ENCODE peak calls at places on chromosome 1, in nine cellular contexts. I is astrocyte; F is activated naive CD4-positive, alpha-beta T cell treated with Interleukin-2 at 50 U/mL for 16 hours; P is Karpas-422; Q is cardiac muscle cell; E is endothelial cell of umbilical vein; J is ACHN; O is lung microvascular endothelial cell; H is HFFc6. G is an unnamed sample.

GRCh38 chr1:35509558-35509957 is 47.6 kb downstream of the KIAA0319L start:
- DNase-seq in I (no peak), F (no peak), P (peak), Q (no peak), E (no peak), J (no peak), O (no peak), H (no peak), G (no peak)

GRCh38 chr1:15345711-15346355 is 63.9 kb upstream of the EFHD2 start:
- DNase-seq in I (no peak), F (peak), P (peak), Q (no peak), E (no peak), J (no peak), O (no peak), H (no peak), G (peak)

GRCh38 chr1:168520052-168520751 is 23.6 kb downstream of the XCL2 start:
- DNase-seq in I (no peak), F (peak), P (no peak), Q (peak), E (no peak), J (no peak), O (no peak), H (no peak), G (no peak)

GRCh38 chr1:164561461-164561860 is 2.5 kb downstream of the PBX1 start:
- DNase-seq in I (no peak), F (no peak), P (no peak), Q (no peak), E (peak), J (peak), O (no peak), H (no peak), G (no peak)

GRCh38 chr1:36239941-36240637 is 15.8 kb downstream of the THRAP3 start:
- DNase-seq in I (no peak), F (no peak), P (no peak), Q (peak), E (no peak), J (no peak), O (peak), H (no peak), G (no peak)

GRCh38 chr1:200374569-200375312 is 35.1 kb downstream of the ZNF281 start:
- DNase-seq in I (peak), F (no peak), P (peak), Q (no peak), E (no peak), J (no peak), O (no peak), H (no peak), G (no peak)

GRCh38 chr1:170741678-170742077 is 77.7 kb downstream of the PRRX1 start:
- DNase-seq in I (no peak), F (no peak), P (no peak), Q (no peak), E (no peak), J (no peak), O (no peak), H (no peak), G (no peak)

GRCh38 chr1:214584805-214585766 is 17.9 kb upstream of the CENPF start:
- DNase-seq in I (peak), F (no peak), P (peak), Q (peak), E (peak), J (peak), O (peak), H (peak), G (peak)